ENCODE peak calls at places on chromosome 3, in ten cellular contexts. C is Karpas-422; M is BJ; O is SK-N-SH; S is GM23248; Z is psoas muscle; R is Jurkat, Clone E6-1; J is cardiac fibroblast; A is naive thymus-derived CD4-positive, alpha-beta T cell; P is left lung. N is an unnamed sample.

GRCh38 chr3:61168286-61168685 is 83.0 kb downstream of the FHIT start:
- DNase-seq in C (no peak), J (no peak), R (no peak), P (no peak), S (no peak), A (no peak), Z (no peak), M (no peak), O (no peak), N (no peak)

GRCh38 chr3:128550471-128551126 is 57.6 kb upstream of the GATA2 start:
- DNase-seq in Z (no peak), P (no peak), S (no peak), A (no peak), R (no peak), M (no peak), O (no peak), J (no peak), C (no peak), N (no peak)

GRCh38 chr3:112786002-112786590 is 60.6 kb downstream of the CD200R1L start:
- DNase-seq in P (no peak), M (no peak), O (peak), A (no peak), C (no peak), S (no peak), Z (no peak), J (no peak), R (no peak), N (no peak)

GRCh38 chr3:55620361-55621025 is 133.4 kb upstream of the WNT5A start:
- DNase-seq in O (no peak), Z (no peak), P (no peak), R (no peak), M (peak), S (peak), C (no peak), J (peak), A (no peak), N (no peak)

GRCh38 chr3:169161011-169161410 is 502.5 kb downstream of the MECOM start:
- DNase-seq in J (no peak), C (no peak), Z (no peak), S (no peak), R (no peak), O (no peak), M (no peak), P (no peak), A (no peak), N (no peak)

GRCh38 chr3:14286887-14287496 is 108.4 kb downstream of the LSM3 start:
- DNase-seq in O (no peak), A (no peak), J (no peak), R (peak), Z (no peak), M (no peak), C (no peak), P (no peak), S (no peak), N (no peak)

GRCh38 chr3:110984456-110985250 is 87.0 kb upstream of the NECTIN3 start:
- DNase-seq in Z (no peak), M (no peak), C (no peak), J (no peak), A (no peak), O (no peak), R (no peak), S (no peak), P (no peak), N (no peak)

GRCh38 chr3:177263615-177264365 is 66.5 kb upstream of the TBL1XR1 start:
- DNase-seq in S (peak), Z (no peak), A (no peak), R (no peak), P (no peak), C (no peak), J (peak), O (no peak), M (no peak), N (no peak)

GRCh38 chr3:159669753-159670152 is 318.9 kb upstream of the IL12A start:
- DNase-seq in A (no peak), O (peak), R (no peak), Z (no peak), S (no peak), M (no peak), P (no peak), C (no peak), J (no peak), N (no peak)

GRCh38 chr3:168288511-168289268 is 193.0 kb upstream of the GOLIM4 start:
- DNase-seq in Z (no peak), J (no peak), P (no peak), R (no peak), A (no peak), C (no peak), S (no peak), M (no peak), O (peak), N (no peak)

GRCh38 chr3:12288466-12289129 is at the start of gene PPARG:
- DNase-seq in P (peak), J (peak), R (no peak), Z (peak), O (peak), S (peak), C (no peak), M (no peak), A (no peak), N (no peak)

GRCh38 chr3:12286504-12286903 is 2.4 kb upstream of the PPARG start:
- DNase-seq in J (no peak), Z (no peak), A (no peak), P (no peak), S (no peak), R (no peak), O (no peak), C (no peak), M (no peak), N (no peak)

GRCh38 chr3:12285003-12285555 is 3.8 kb upstream of the PPARG start:
- DNase-seq in R (no peak), A (no peak), J (no peak), P (no peak), Z (no peak), C (no peak), S (no peak), M (no peak), O (no peak), N (no peak)

GRCh38 chr3:12287727-12288465 is 974 bp upstream of the PPARG start:
- DNase-seq in R (no peak), A (no peak), M (no peak), J (peak), P (peak), S (peak), C (no peak), Z (peak), O (peak), N (peak)

GRCh38 chr3:12286927-12287726 is 1.7 kb upstream of the PPARG start:
- DNase-seq in Z (peak), P (peak), C (no peak), S (peak), A (no peak), R (no peak), O (peak), M (no peak), J (peak), N (no peak)
- H3K4me3 ChIP-seq in Z (peak), P (peak), C (no peak), S (peak), A (no peak), R (no peak), O (peak), M (peak), J (peak), N (peak)

GRCh38 chr3:158570999-158571702 is at the start of gene MLF1:
- DNase-seq in R (no peak), O (peak), P (peak), C (no peak), J (peak), M (peak), Z (peak), S (peak), A (peak), N (peak)
- H3K4me3 ChIP-seq in R (no peak), O (peak), P (peak), C (no peak), J (peak), M (peak), Z (peak), S (peak), A (peak), N (peak)

GRCh38 chr3:70988111-70988510 is 595.4 kb downstream of the FOXP1 start:
- DNase-seq in Z (no peak), A (no peak), S (peak), J (no peak), P (no peak), M (no peak), C (no peak), R (no peak), O (no peak), N (no peak)
- H3K4me3 ChIP-seq in Z (no peak), A (no peak), S (no peak), J (no peak), P (no peak), M (no peak), C (no peak), R (no peak), O (no peak), N (no peak)

GRCh38 chr3:31908391-31909097 is 72.5 kb downstream of the OSBPL10 start:
- DNase-seq in O (no peak), Z (no peak), A (no peak), J (peak), C (peak), R (no peak), S (peak), P (no peak), M (no peak), N (peak)
- H3K4me3 ChIP-seq in O (no peak), Z (no peak), A (no peak), J (no peak), C (peak), R (no peak), S (no peak), P (no peak), M (no peak), N (no peak)

N was measured in MG63.